ENCODE peak calls at places on chromosomes 16 and 17, in five cellular contexts. K, G, X, L and J are unnamed samples.

GRCh38 chr17:48589831-48590602 is at the start of gene HOXB3:
- DNase-seq in K (no peak), G (no peak), X (no peak), L (no peak), J (no peak)

GRCh38 chr17:69672924-69673323 is 258.4 kb downstream of the MAP2K6 start:
- DNase-seq in K (no peak), G (no peak), X (no peak), L (peak; percentile 97), J (no peak)

GRCh38 chr17:1746975-1747543 is 4.4 kb downstream of the SERPINF2 start:
- DNase-seq in K (peak; percentile 91), G (no peak), X (no peak), L (no peak), J (no peak)

GRCh38 chr17:57488856-57489255 is 232.5 kb downstream of the MSI2 start:
- DNase-seq in K (no peak), G (no peak), X (no peak), L (no peak), J (no peak)

GRCh38 chr17:58279016-58279671 is 1.6 kb downstream of the MPO start:
- DNase-seq in K (peak; percentile 70), G (no peak), X (no peak), L (peak; percentile 4), J (no peak)

GRCh38 chr17:77076046-77076882 is 64.5 kb upstream of the SEC14L1 start:
- DNase-seq in K (no peak), G (no peak), X (no peak), L (no peak), J (no peak)

GRCh38 chr17:3003401-3004149 is 59.8 kb downstream of the OR1D5 start:
- DNase-seq in K (peak; percentile 65), G (no peak), X (no peak), L (no peak), J (no peak)

GRCh38 chr17:41627316-41628072 is 3.1 kb upstream of the KRT17 start:
- DNase-seq in K (peak; percentile 43), G (no peak), X (no peak), L (no peak), J (no peak)

GRCh38 chr16:81266680-81267095 is 28.2 kb downstream of the BCO1 start:
- DNase-seq in K (no peak), G (no peak), X (no peak), L (peak; percentile 13), J (no peak)

GRCh38 chr17:56593073-56593740 is at the start of gene NOG:
- DNase-seq in K (peak; percentile 61), G (no peak), X (peak; percentile 81), L (peak; percentile 39), J (peak; percentile 72)

GRCh38 chr17:29504711-29505110 is 62.1 kb downstream of the ABHD15 start:
- DNase-seq in K (no peak), G (no peak), X (no peak), L (no peak), J (no peak)

GRCh38 chr17:44097110-44097810 is 26.2 kb downstream of the HDAC5 start:
- DNase-seq in K (no peak), G (no peak), X (no peak), L (peak; percentile 58), J (no peak)

GRCh38 chr16:84356591-84357116 is 11.7 kb upstream of the ATP2C2 start:
- DNase-seq in K (no peak), G (no peak), X (no peak), L (peak; percentile 23), J (no peak)

GRCh38 chr17:78818932-78819331 is 21.7 kb downstream of the USP36 start:
- DNase-seq in K (no peak), G (no peak), X (no peak), L (no peak), J (peak; percentile 54)
- H3K4me1 ChIP-seq in K (peaks cover 20% of the 10 kb centered on the region), G (no peaks in the 10 kb centered on the region), X (no peaks in the 10 kb centered on the region), L (peaks cover 23% of the 10 kb centered on the region), J (peaks cover 59% of the 10 kb centered on the region)

GRCh38 chr17:52721932-52722331 is 563.4 kb upstream of the CA10 start:
- DNase-seq in K (no peak), G (no peak), X (no peak), L (no peak), J (no peak)
- H3K4me3 ChIP-seq in K (no peak overlapping the region), G (no peak overlapping the region), X (no peak overlapping the region), L (no peak overlapping the region), J (no peak overlapping the region)

GRCh38 chr16:89270666-89271345 is 53.3 kb downstream of the ZNF778 start:
- DNase-seq in K (no peak), G (no peak), X (no peak), L (no peak), J (no peak)
- H3K27ac ChIP-seq in K (no peak overlapping the region), G (no peak overlapping the region), X (no peak overlapping the region), L (no peak overlapping the region), J (no peak overlapping the region)

DNA sequence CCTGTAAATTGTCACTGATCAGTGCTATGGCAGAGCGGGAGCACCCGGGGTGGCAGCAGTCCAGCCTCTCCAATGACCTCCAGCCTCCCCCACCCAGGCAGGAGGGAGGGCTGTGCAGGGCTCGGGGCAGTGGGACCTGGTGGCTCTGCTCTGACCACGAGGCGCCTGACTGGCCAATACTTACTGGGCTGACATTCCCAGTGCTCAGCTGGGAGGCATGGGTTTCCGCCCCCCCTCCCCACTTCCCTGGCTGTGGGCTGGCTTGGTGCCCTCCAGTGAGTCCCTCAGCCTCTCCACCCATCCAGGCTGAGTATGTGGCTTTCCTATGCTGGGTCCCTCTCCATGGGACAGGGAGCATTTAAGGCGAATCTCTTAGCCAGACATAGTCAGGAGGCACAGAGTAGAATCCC is 2.7 kb downstream of the SOCS3 start:
- DNase-seq in K (peak; percentile 66), G (no peak), X (peak; percentile 50), L (peak; percentile 70), J (no peak)
- H3K4me1 ChIP-seq in K (peaks cover 76% of the 10 kb centered on the region), G (peaks cover 22% of the 10 kb centered on the region), X (peaks cover 56% of the 10 kb centered on the region), L (peaks cover 49% of the 10 kb centered on the region), J (peaks cover 66% of the 10 kb centered on the region)